ENCODE peak calls at places on chromosomes 13 and 19, in four cellular contexts. H is activated CD4-positive, CD25-positive, alpha-beta regulatory T cell; G is CD8-positive, alpha-beta T cell; X is H1. C is an unnamed sample.

GRCh38 chr13:24997367-24997967 is 98.5 kb upstream of the PABPC3 start:
- DNase-seq in X (no peak), G (no peak), H (no peak), C (no peak)

GRCh38 chr19:33408116-33408515 is 34.6 kb downstream of the CEBPG start:
- DNase-seq in H (no peak), X (no peak), G (no peak), C (peak; percentile 79)

GRCh38 chr19:46716672-46717033 is 261 bp downstream of the PRKD2 start:
- DNase-seq in H (no peak), X (no peak), G (no peak), C (peak; percentile 79)

GRCh38 chr19:11324079-11324661 is 15.3 kb downstream of the RAB3D start:
- DNase-seq in H (no peak), X (no peak), G (no peak), C (peak; percentile 90)

GRCh38 chr19:36049080-36049698 is 4.9 kb downstream of the THAP8 start:
- DNase-seq in G (no peak), X (no peak), H (no peak), C (no peak)

GRCh38 chr13:64855506-64855905 is 2374.6 kb downstream of the PCDH9 start:
- DNase-seq in G (no peak), X (no peak), H (no peak), C (no peak)

GRCh38 chr19:7480975-7481265 is 7.9 kb downstream of the PEX11G start:
- DNase-seq in X (no peak), H (no peak), G (no peak), C (peak; percentile 60)

GRCh38 chr19:33216198-33216830 is 9.3 kb downstream of the SLC7A10 start:
- DNase-seq in X (no peak), H (no peak), G (no peak), C (no peak)

GRCh38 chr13:99605417-99606321 is 104.4 kb downstream of the TM9SF2 start:
- DNase-seq in X (no peak), H (no peak), G (no peak), C (peak; percentile 80)

GRCh38 chr19:27676877-27677276 is 1536.1 kb downstream of the UQCRFS1 start:
- DNase-seq in X (no peak), H (no peak), G (no peak), C (no peak)

GRCh38 chr19:33052352-33052972 is 12.2 kb downstream of the RHPN2 start:
- DNase-seq in G (no peak), X (no peak), H (no peak), C (peak; percentile 53)

GRCh38 chr19:15252398-15253018 is 20.3 kb upstream of the EPHX3 start:
- DNase-seq in H (no peak), G (no peak), X (no peak), C (peak; percentile 96)